ENCODE peak calls at places on chromosome 9, in eight cellular contexts. J is breast epithelium, S is hepatocyte, B is IMR-90, A is heart left ventricle, F is gastrocnemius medialis, C is left lung, I is kidney. O is an unnamed sample. For H3K9me3, the result is how much of the 10 kb centered on the place peaks cover.

GRCh38 chr9:34688329-34689161 is 2.5 kb downstream of the CCL19 start:
- DNase-seq in F (no peak), A (no peak), I (no peak), C (no peak), B (no peak), J (no peak), S (no peak), O (no peak)

GRCh38 chr9:89878687-89879086 is 273.9 kb downstream of the GADD45G start:
- DNase-seq in J (peak), C (peak), S (peak), F (peak), I (no peak), B (no peak), A (peak), O (peak)

GRCh38 chr9:132602207-132602606 is 19.8 kb downstream of the BARHL1 start:
- DNase-seq in S (no peak), A (no peak), C (no peak), I (no peak), J (no peak), F (no peak), B (peak), O (no peak)

GRCh38 chr9:20835364-20836286 is 151.6 kb downstream of the FOCAD start:
- DNase-seq in J (no peak), C (no peak), B (peak), A (no peak), S (no peak), F (no peak), I (no peak), O (no peak)

GRCh38 chr9:133112361-133113026 is 8.5 kb downstream of the RALGDS start:
- DNase-seq in F (peak), S (no peak), B (no peak), C (peak), I (peak), A (peak), J (peak), O (no peak)

GRCh38 chr9:1052119-1052907 is 2.2 kb downstream of the DMRT2 start:
- DNase-seq in C (no peak), B (no peak), J (no peak), F (no peak), S (no peak), I (no peak), A (no peak), O (no peak)

GRCh38 chr9:104872959-104873850 is 54.8 kb downstream of the ABCA1 start:
- DNase-seq in F (peak), I (no peak), A (peak), C (peak), S (peak), B (peak), J (no peak), O (no peak)

GRCh38 chr9:27047126-27047525 is 41.7 kb upstream of the LRRC19 start:
- DNase-seq in C (no peak), I (no peak), F (no peak), A (no peak), S (no peak), J (no peak), B (no peak), O (no peak)

GRCh38 chr9:4293293-4293931 is 6.5 kb downstream of the GLIS3 start:
- DNase-seq in F (no peak), I (no peak), J (no peak), A (no peak), C (no peak), S (peak), B (peak), O (no peak)

GRCh38 chr9:4038182-4038723 is 261.6 kb downstream of the GLIS3 start:
- DNase-seq in S (peak), I (no peak), F (no peak), A (no peak), B (peak), C (no peak), J (no peak), O (no peak)

DNA sequence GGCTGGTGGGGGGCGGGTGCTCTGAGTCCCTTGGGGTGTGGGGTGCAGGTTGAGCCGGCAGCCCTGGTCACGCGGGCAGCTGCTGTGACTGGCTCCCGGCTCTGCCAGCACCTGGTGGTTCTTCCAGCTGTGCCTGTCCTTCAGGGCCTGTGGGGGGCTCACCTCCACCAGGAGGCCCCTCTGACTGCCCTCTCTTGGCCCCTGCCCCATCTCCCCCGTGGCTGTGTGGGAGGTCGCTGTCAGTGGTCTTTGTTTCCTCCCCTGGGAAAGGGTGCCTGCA is 3.3 kb downstream of the RXRA start:
- DNase-seq in C (no peak), S (no peak), J (no peak), F (peak), A (peak), B (no peak), I (no peak), O (no peak)
- H3K4me3 ChIP-seq in C (peak), S (no peak), J (peak), F (peak), A (peak), B (no peak), I (no peak), O (no peak)

GRCh38 chr9:94120854-94121376 is 36.7 kb downstream of the PTPDC1 start:
- DNase-seq in F (no peak), S (no peak), A (no peak), C (no peak), J (no peak), B (no peak), I (no peak), O (no peak)

GRCh38 chr9:94127806-94128205 is 43.5 kb downstream of the PTPDC1 start:
- DNase-seq in J (no peak), C (no peak), F (no peak), B (no peak), I (no peak), A (no peak), S (no peak), O (no peak)

GRCh38 chr9:94128580-94128979 is 44.3 kb downstream of the PTPDC1 start:
- DNase-seq in C (no peak), A (no peak), B (no peak), S (no peak), J (no peak), F (no peak), I (no peak), O (no peak)

DNA sequence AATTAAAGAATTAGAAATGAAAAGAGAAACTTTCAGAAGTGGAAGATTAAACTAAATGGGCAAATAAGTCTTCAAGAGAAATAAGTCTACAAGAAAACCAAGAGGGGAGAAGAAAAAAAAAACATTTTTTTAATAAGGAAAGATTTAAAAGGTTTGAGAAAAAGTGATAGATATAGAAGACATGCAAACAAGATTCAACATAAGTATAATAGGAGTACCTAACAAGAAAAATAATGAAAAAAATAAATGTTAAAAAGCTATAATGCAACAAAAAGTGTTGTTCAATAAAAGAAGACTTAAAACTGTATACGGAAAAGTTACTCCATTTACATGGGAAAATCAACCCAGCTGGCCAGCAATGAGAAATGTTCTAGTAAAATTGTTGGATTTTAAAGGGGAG is 42.6 kb downstream of the PTPDC1 start:
- DNase-seq in B (no peak), A (no peak), S (no peak), I (no peak), C (no peak), F (no peak), J (no peak), O (no peak)
- H3K9me3 ChIP-seq in B (under half), A (under half), S (under half), I (under half), C (under half), F (under half), J (under half), O (half or more)

GRCh38 chr9:126965077-126965476 is 50.5 kb downstream of the RALGPS1 start:
- DNase-seq in B (no peak), A (no peak), I (no peak), C (no peak), S (no peak), J (no peak), F (no peak), O (peak)
- TF ChIP-seq CTCF in B (no peak), A (no peak), I (no peak), C (no peak), S (no peak), J (no peak), F (no peak), O (no peak)

GRCh38 chr9:81614335-81614734 is 75.0 kb downstream of the TLE1 start:
- DNase-seq in S (no peak), B (no peak), A (no peak), I (no peak), F (no peak), J (no peak), C (no peak), O (no peak)

GRCh38 chr9:81611664-81612063 is 77.7 kb downstream of the TLE1 start:
- DNase-seq in B (no peak), F (peak), J (no peak), C (no peak), I (no peak), S (no peak), A (no peak), O (no peak)

GRCh38 chr9:81610739-81611107 is 78.6 kb downstream of the TLE1 start:
- DNase-seq in C (no peak), A (no peak), B (no peak), I (no peak), J (no peak), S (no peak), F (no peak), O (no peak)

GRCh38 chr9:81616141-81616540 is 73.2 kb downstream of the TLE1 start:
- DNase-seq in I (no peak), C (no peak), B (no peak), J (no peak), F (no peak), S (no peak), A (no peak), O (no peak)

GRCh38 chr9:81613002-81613750 is 76.2 kb downstream of the TLE1 start:
- DNase-seq in I (peak), C (no peak), B (peak), J (no peak), A (peak), S (peak), F (peak), O (no peak)
- H3K4me3 ChIP-seq in I (no peak), C (no peak), B (peak), J (no peak), A (no peak), S (no peak), F (peak), O (no peak)

GRCh38 chr9:137505421-137506140 is 44.6 kb downstream of the PNPLA7 start:
- DNase-seq in A (no peak), C (no peak), S (no peak), J (no peak), I (no peak), B (no peak), F (no peak), O (no peak)
- H3K9me3 ChIP-seq in A (under half), C (under half), S (under half), J (under half), I (under half), B (under half), F (under half), O (under half)

DNA sequence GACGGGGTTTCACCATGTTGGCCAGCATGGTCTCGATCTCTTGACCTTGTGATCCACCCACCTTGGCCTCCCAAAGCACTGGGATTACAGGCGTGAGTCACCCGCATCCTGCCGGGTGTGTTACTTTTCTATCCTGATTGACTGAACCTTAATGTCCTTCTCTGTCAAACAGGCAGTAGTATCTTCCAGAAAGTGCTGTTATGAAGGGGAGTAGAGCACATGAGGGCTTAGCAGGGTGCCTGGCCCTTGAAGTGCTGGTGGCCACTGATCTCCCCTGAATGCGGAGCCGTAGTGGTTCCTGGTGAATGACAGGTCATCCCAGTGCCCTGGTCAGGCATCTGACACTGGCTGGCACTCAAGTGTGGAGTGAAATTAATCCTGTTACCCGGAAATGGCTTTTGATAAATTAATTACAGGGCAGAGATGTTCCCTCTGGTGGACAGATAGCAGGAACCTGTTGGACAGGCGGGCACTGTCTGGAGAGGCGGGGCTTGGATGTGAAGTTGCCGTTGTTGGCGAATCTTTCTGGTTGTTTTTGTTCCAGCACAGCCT is 28.4 kb downstream of the PRRC2B start:
- DNase-seq in C (no peak), F (peak), I (no peak), B (peak), J (peak), S (peak), A (no peak), O (no peak)
- TF ChIP-seq CTCF in C (no peak), F (peak), I (no peak), B (no peak), J (peak), S (no peak), A (no peak), O (peak)

DNA sequence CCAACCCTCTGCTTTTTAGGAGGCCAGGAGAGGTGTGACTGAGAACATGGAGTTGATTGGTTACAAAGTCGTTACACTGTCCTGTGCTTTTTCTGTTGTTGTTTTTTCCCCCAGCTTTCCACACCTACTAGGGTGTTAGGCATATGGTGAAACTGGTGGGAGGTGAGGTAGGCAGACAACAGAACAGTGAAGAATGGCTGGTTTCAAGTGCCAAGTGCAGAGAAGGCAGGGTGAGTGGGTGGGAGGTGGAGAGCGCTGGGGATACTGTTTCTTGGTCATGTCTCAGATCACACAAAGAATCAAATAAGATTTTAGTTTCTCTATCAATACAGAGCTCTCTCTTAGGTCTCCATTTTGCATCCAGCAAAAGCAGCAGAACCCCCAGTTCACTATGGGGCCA is 2.2 kb upstream of the SPTAN1 start:
- DNase-seq in J (no peak), B (no peak), F (no peak), A (no peak), C (no peak), I (no peak), S (no peak), O (peak)
- H3K4me3 ChIP-seq in J (no peak), B (no peak), F (no peak), A (peak), C (no peak), I (no peak), S (no peak), O (no peak)

GRCh38 chr9:36941441-36941840 is 92.6 kb downstream of the PAX5 start:
- DNase-seq in S (no peak), B (no peak), I (no peak), J (no peak), C (no peak), A (no peak), F (no peak), O (peak)
- H3K9me3 ChIP-seq in S (under half), B (under half), I (under half), J (under half), C (under half), A (under half), F (under half), O (under half)

DNA sequence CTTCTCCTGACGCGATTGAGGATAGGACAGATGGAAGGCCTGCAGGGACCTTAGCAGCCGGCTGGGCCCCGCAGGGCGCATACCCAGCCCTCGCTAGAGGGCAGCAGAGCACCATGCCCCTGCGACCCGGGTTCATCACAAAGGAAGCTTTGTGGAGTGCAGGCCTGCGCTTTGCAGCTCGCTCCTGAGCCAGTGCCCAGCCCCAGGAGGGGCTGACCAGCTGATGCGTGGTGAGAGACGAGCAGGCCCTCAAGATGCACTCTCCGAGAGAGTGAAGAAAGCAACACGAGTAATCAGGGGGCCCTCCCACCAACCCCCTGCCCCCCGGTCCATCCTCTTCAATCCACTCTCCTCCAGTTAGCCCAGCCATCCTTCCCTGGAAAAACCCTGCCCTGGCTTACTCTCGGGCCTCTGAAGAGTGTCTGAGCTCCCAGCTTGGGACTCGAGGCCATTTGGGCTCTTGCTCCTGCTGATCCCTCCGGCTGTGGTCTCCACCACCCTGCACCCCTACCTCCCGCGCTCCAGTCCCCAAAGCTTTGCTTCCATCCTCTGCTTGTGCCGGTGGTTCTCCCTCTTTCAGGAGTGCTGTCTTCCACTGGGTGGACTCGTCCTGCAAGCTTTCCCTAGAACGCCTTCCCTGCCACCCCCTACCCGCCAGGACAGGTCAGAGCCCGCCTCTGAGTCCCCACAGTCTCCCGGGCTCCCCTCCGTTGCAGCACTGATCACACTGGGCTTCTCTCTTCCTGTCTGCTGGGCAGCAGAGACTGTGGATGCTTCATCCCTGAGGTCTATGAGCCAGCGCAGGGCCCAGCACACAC is 9.1 kb upstream of the KIF12 start:
- DNase-seq in S (peak), F (peak), B (peak), J (peak), A (peak), I (peak), C (peak), O (peak)
- TF ChIP-seq CTCF in S (peak), F (peak), B (peak), J (peak), A (peak), I (peak), C (peak), O (peak)

O was measured in endodermal cell.